ENCODE peak calls at places on chromosome 20, in five cellular contexts. T, I, K, D and Q are unnamed samples.

GRCh38 chr20:21499641-21500040 is 14.2 kb downstream of the NKX2-2 start:
- DNase-seq in T (no peak), I (no peak), K (no peak), D (no peak), Q (no peak)

GRCh38 chr20:20685635-20686034 is 26.8 kb downstream of the RALGAPA2 start:
- DNase-seq in T (no peak), I (no peak), K (no peak), D (peak), Q (no peak)

GRCh38 chr20:51326241-51326819 is 216.2 kb downstream of the NFATC2 start:
- DNase-seq in T (peak), I (peak), K (no peak), D (no peak), Q (peak)

GRCh38 chr20:2402271-2402980 is 21.7 kb downstream of the TGM6 start:
- DNase-seq in T (no peak), I (peak), K (no peak), D (no peak), Q (no peak)

GRCh38 chr20:54174452-54175175 is 828 bp upstream of the CYP24A1 start:
- DNase-seq in T (no peak), I (no peak), K (no peak), D (no peak), Q (no peak)

GRCh38 chr20:62838511-62838910 is 21.7 kb downstream of the COL9A3 start:
- DNase-seq in T (no peak), I (no peak), K (no peak), D (no peak), Q (peak)

GRCh38 chr20:41580384-41580783 is 37.8 kb downstream of the CHD6 start:
- DNase-seq in T (no peak), I (no peak), K (no peak), D (no peak), Q (no peak)

GRCh38 chr20:48463916-48464315 is 363.9 kb downstream of the PREX1 start:
- DNase-seq in T (no peak), I (peak), K (peak), D (no peak), Q (no peak)

GRCh38 chr20:7195704-7196103 is 428.2 kb downstream of the BMP2 start:
- DNase-seq in T (no peak), I (peak), K (no peak), D (peak), Q (no peak)

GRCh38 chr20:2603816-2604505 is 48.5 kb upstream of the NOP56 start:
- DNase-seq in T (no peak), I (no peak), K (no peak), D (no peak), Q (no peak)

GRCh38 chr20:23533161-23533560 is 35.1 kb downstream of the CST9L start:
- DNase-seq in T (no peak), I (no peak), K (no peak), D (no peak), Q (no peak)

GRCh38 chr20:10474606-10475184 is 39.6 kb downstream of the SLX4IP start:
- DNase-seq in T (no peak), I (no peak), K (no peak), D (no peak), Q (peak)

GRCh38 chr20:58160451-58161051 is 67.9 kb downstream of the ANKRD60 start:
- DNase-seq in T (no peak), I (peak), K (no peak), D (peak), Q (no peak)

GRCh38 chr20:33666293-33667244 is at the start of gene ACTL10:
- DNase-seq in T (peak), I (peak), K (peak), D (peak), Q (peak)